ENCODE peak calls at places on chromosomes 3 and 15, in ten cellular contexts. F is OCI-M1; H is PC-9; O is iris pigment epithelial cell; K is fibroblast of mammary gland; R is NCI-H510A treated with DMSO at 0.1 percent for 48 hours; X is effector memory CD8-positive, alpha-beta T cell; A is H4; E is activated naive CD8-positive, alpha-beta T cell treated with anti-CD3 and anti-CD28 coated beads, Interleukin-2, amount 50 U/mL, for 24 hours; Z is DND-41. T is an unnamed sample.

GRCh38 chr3:97763586-97764148 is 891 bp upstream of the ARL6 start:
- DNase-seq in F (no peak), H (no peak), O (no peak), K (no peak), R (no peak), X (no peak), A (no peak), E (no peak), Z (no peak), T (no peak)

GRCh38 chr3:31412832-31413231 is 119.9 kb upstream of the STT3B start:
- DNase-seq in F (no peak), H (no peak), O (peak; percentile 58), K (peak; percentile 9), R (no peak), X (no peak), A (no peak), E (no peak), Z (no peak), T (no peak)

GRCh38 chr3:120568624-120569023 is 27.5 kb upstream of the NDUFB4 start:
- DNase-seq in F (peak; percentile 75), H (no peak), O (peak; percentile 50), K (no peak), R (no peak), X (no peak), A (peak; percentile 39), E (no peak), Z (no peak), T (no peak)

GRCh38 chr3:134338516-134339261 is 35.6 kb downstream of the AMOTL2 start:
- DNase-seq in F (no peak), H (no peak), O (no peak), K (no peak), R (no peak), X (no peak), A (no peak), E (no peak), Z (no peak), T (no peak)

GRCh38 chr3:125057186-125057850 is 1.5 kb upstream of the HEG1 start:
- DNase-seq in F (no peak), H (no peak), O (peak; percentile 91), K (peak; percentile 92), R (no peak), X (no peak), A (peak; percentile 77), E (no peak), Z (no peak), T (no peak)

GRCh38 chr3:27357665-27358258 is 11.4 kb downstream of the NEK10 start:
- DNase-seq in F (peak; percentile 75), H (peak; percentile 29), O (peak; percentile 69), K (peak; percentile 66), R (peak; percentile 28), X (peak; percentile 49), A (peak; percentile 40), E (peak; percentile 59), Z (peak; percentile 57), T (no peak)

GRCh38 chr15:59203572-59203971 is 3.1 kb upstream of the LDHAL6B start:
- DNase-seq in F (no peak), H (no peak), O (no peak), K (no peak), R (no peak), X (no peak), A (no peak), E (no peak), Z (no peak), T (no peak)

GRCh38 chr3:126116526-126116925 is 32.6 kb upstream of the SLC41A3 start:
- DNase-seq in F (no peak), H (no peak), O (no peak), K (no peak), R (no peak), X (no peak), A (no peak), E (no peak), Z (no peak), T (peak; percentile 5)

GRCh38 chr15:68781209-68781608 is 39.5 kb downstream of the ANP32A start:
- DNase-seq in F (no peak), H (no peak), O (no peak), K (no peak), R (no peak), X (no peak), A (no peak), E (no peak), Z (no peak), T (no peak)

GRCh38 chr15:101017935-101018849 is 99.0 kb downstream of the LRRK1 start:
- DNase-seq in F (no peak), H (no peak), O (peak; percentile 83), K (peak; percentile 54), R (no peak), X (no peak), A (no peak), E (no peak), Z (no peak), T (no peak)

GRCh38 chr15:72173864-72174550 is 23.6 kb downstream of the GRAMD2A start:
- DNase-seq in F (no peak), H (no peak), O (no peak), K (no peak), R (no peak), X (no peak), A (no peak), E (no peak), Z (no peak), T (no peak)

GRCh38 chr3:113261996-113262665 is 50.8 kb downstream of the BOC start:
- DNase-seq in F (no peak), H (no peak), O (no peak), K (peak; percentile 40), R (peak; percentile 56), X (no peak), A (no peak), E (no peak), Z (no peak), T (no peak)

GRCh38 chr15:89578146-89578545 is 2.9 kb downstream of the TICRR start:
- DNase-seq in F (no peak), H (no peak), O (no peak), K (no peak), R (no peak), X (no peak), A (no peak), E (no peak), Z (no peak), T (no peak)

GRCh38 chr3:196246612-196247308 is 30.4 kb downstream of the SLC51A start:
- DNase-seq in F (no peak), H (no peak), O (peak; percentile 60), K (peak; percentile 74), R (no peak), X (no peak), A (peak; percentile 85), E (no peak), Z (peak; percentile 40), T (no peak)

GRCh38 chr3:115245437-115245836 is 98.3 kb upstream of the ZBTB20 start:
- DNase-seq in F (no peak), H (peak; percentile 59), O (peak; percentile 98), K (peak; percentile 96), R (no peak), X (no peak), A (peak; percentile 92), E (no peak), Z (no peak), T (no peak)

GRCh38 chr3:22210693-22211092 is 459.7 kb upstream of the ZNF385D start:
- DNase-seq in F (no peak), H (no peak), O (no peak), K (no peak), R (no peak), X (no peak), A (no peak), E (no peak), Z (no peak), T (no peak)

GRCh38 chr3:53113293-53114010 is 16.8 kb downstream of the RFT1 start:
- DNase-seq in F (no peak), H (no peak), O (no peak), K (no peak), R (no peak), X (no peak), A (no peak), E (no peak), Z (no peak), T (no peak)

GRCh38 chr3:190617185-190617584 is 103.3 kb downstream of the IL1RAP start:
- DNase-seq in F (peak; percentile 95), H (no peak), O (no peak), K (no peak), R (no peak), X (no peak), A (no peak), E (peak; percentile 45), Z (peak; percentile 57), T (no peak)

GRCh38 chr15:90018216-90018831 is 17.2 kb downstream of the ZNF710 start:
- DNase-seq in F (no peak), H (no peak), O (no peak), K (no peak), R (no peak), X (no peak), A (no peak), E (no peak), Z (no peak), T (no peak)

GRCh38 chr3:173371848-173372487 is 25.6 kb upstream of the NLGN1 start:
- DNase-seq in F (peak; percentile 47), H (peak; percentile 46), O (peak; percentile 28), K (peak; percentile 48), R (peak; percentile 29), X (no peak), A (peak; percentile 55), E (no peak), Z (no peak), T (no peak)

GRCh38 chr3:18432752-18433151 is 7.6 kb upstream of the SATB1 start:
- DNase-seq in F (no peak), H (no peak), O (no peak), K (no peak), R (no peak), X (no peak), A (no peak), E (no peak), Z (no peak), T (no peak)

GRCh38 chr15:58077427-58077826 is 11.9 kb upstream of the ALDH1A2 start:
- DNase-seq in F (peak; percentile 21), H (no peak), O (peak; percentile 8), K (peak; percentile 16), R (peak; percentile 5), X (no peak), A (no peak), E (no peak), Z (no peak), T (no peak)

GRCh38 chr15:24856397-24857093 is 98.2 kb upstream of the SNRPN start:
- DNase-seq in F (no peak), H (no peak), O (peak; percentile 10), K (no peak), R (no peak), X (no peak), A (no peak), E (no peak), Z (no peak), T (no peak)

GRCh38 chr3:24264011-24264410 is 230.6 kb downstream of the THRB start:
- DNase-seq in F (no peak), H (no peak), O (no peak), K (no peak), R (no peak), X (no peak), A (no peak), E (no peak), Z (no peak), T (no peak)

GRCh38 chr15:71607383-71607782 is 203.0 kb upstream of the NR2E3 start:
- DNase-seq in F (no peak), H (no peak), O (no peak), K (no peak), R (no peak), X (no peak), A (no peak), E (no peak), Z (no peak), T (no peak)

GRCh38 chr3:128285042-128285924 is 132.0 kb downstream of the EEFSEC start:
- DNase-seq in F (no peak), H (no peak), O (no peak), K (no peak), R (no peak), X (no peak), A (no peak), E (no peak), Z (no peak), T (no peak)

GRCh38 chr3:50624634-50625033 is 7.7 kb downstream of the MAPKAPK3 start:
- DNase-seq in F (no peak), H (peak; percentile 76), O (no peak), K (no peak), R (no peak), X (no peak), A (no peak), E (no peak), Z (no peak), T (no peak)

GRCh38 chr3:194481103-194481502 is 5.7 kb downstream of the ATP13A3 start:
- DNase-seq in F (no peak), H (no peak), O (peak; percentile 83), K (peak; percentile 83), R (no peak), X (no peak), A (peak; percentile 60), E (no peak), Z (no peak), T (no peak)

T was measured in activated B cell treated with CpG ODN at 0.5 μM for 24 hours.